ENCODE peak calls at places on chromosomes 6 and 20, in seven cellular contexts. One of them, this sample, is unnamed. For H3K36me3 and H3K27me3, the result is how much of the 10 kb centered on the place peaks cover.

GRCh38 chr6:33633462-33634158 is 12.5 kb downstream of the ITPR3 start:
- DNase-seq in PC-3: peak
- DNase-seq in NT2/D1: no peak
- DNase-seq in HCT116: no peak
- DNase-seq in adipocyte: peak
- DNase-seq in GM23248: peak
- DNase-seq in neural progenitor cell: peak
- DNase-seq in this sample: peak

GRCh38 chr6:22785036-22785435 is 215.7 kb downstream of the HDGFL1 start:
- DNase-seq in PC-3: no peak
- DNase-seq in NT2/D1: no peak
- DNase-seq in HCT116: no peak
- DNase-seq in adipocyte: peak
- DNase-seq in GM23248: no peak
- DNase-seq in neural progenitor cell: peak
- DNase-seq in this sample: peak

GRCh38 chr20:64152906-64153305 is 11.3 kb upstream of the MYT1 start:
- DNase-seq in PC-3: no peak
- DNase-seq in NT2/D1: no peak
- DNase-seq in HCT116: no peak
- DNase-seq in adipocyte: no peak
- DNase-seq in GM23248: no peak
- DNase-seq in neural progenitor cell: no peak
- DNase-seq in this sample: peak

GRCh38 chr6:74369556-74369993 is 673.6 kb downstream of the CD109 start:
- DNase-seq in PC-3: peak
- DNase-seq in NT2/D1: no peak
- DNase-seq in HCT116: no peak
- DNase-seq in adipocyte: peak
- DNase-seq in GM23248: peak
- DNase-seq in neural progenitor cell: no peak
- DNase-seq in this sample: no peak

GRCh38 chr6:138115191-138115590 is 8.0 kb upstream of the PERP start:
- DNase-seq in PC-3: no peak
- DNase-seq in NT2/D1: no peak
- DNase-seq in HCT116: no peak
- DNase-seq in adipocyte: no peak
- DNase-seq in GM23248: no peak
- DNase-seq in neural progenitor cell: no peak
- DNase-seq in this sample: no peak

GRCh38 chr6:112037783-112038216 is 16.1 kb upstream of the CCN6 start:
- DNase-seq in PC-3: peak
- DNase-seq in NT2/D1: no peak
- DNase-seq in HCT116: no peak
- DNase-seq in adipocyte: peak
- DNase-seq in GM23248: peak
- DNase-seq in neural progenitor cell: no peak
- DNase-seq in this sample: no peak

GRCh38 chr6:14857501-14857900 is 388.4 kb upstream of the JARID2 start:
- DNase-seq in PC-3: no peak
- DNase-seq in NT2/D1: no peak
- DNase-seq in HCT116: no peak
- DNase-seq in adipocyte: no peak
- DNase-seq in GM23248: no peak
- DNase-seq in neural progenitor cell: no peak
- DNase-seq in this sample: no peak

GRCh38 chr6:18491303-18492090 is 104.3 kb downstream of the RNF144B start:
- DNase-seq in PC-3: peak
- DNase-seq in NT2/D1: peak
- DNase-seq in HCT116: no peak
- DNase-seq in adipocyte: no peak
- DNase-seq in GM23248: no peak
- DNase-seq in neural progenitor cell: no peak
- DNase-seq in this sample: no peak

GRCh38 chr6:123091091-123091895 is 95.3 kb downstream of the CLVS2 start:
- DNase-seq in PC-3: peak
- DNase-seq in NT2/D1: no peak
- DNase-seq in HCT116: no peak
- DNase-seq in adipocyte: peak
- DNase-seq in GM23248: no peak
- DNase-seq in neural progenitor cell: no peak
- DNase-seq in this sample: no peak

GRCh38 chr6:168105813-168106660 is 27.0 kb upstream of the FRMD1 start:
- DNase-seq in PC-3: no peak
- DNase-seq in NT2/D1: no peak
- DNase-seq in HCT116: no peak
- DNase-seq in adipocyte: no peak
- DNase-seq in GM23248: peak
- DNase-seq in neural progenitor cell: no peak
- DNase-seq in this sample: peak

GRCh38 chr6:166435574-166435973 is 52.8 kb upstream of the MPC1 start:
- DNase-seq in PC-3: no peak
- DNase-seq in NT2/D1: no peak
- DNase-seq in HCT116: no peak
- DNase-seq in adipocyte: no peak
- DNase-seq in GM23248: peak
- DNase-seq in neural progenitor cell: no peak
- DNase-seq in this sample: no peak

GRCh38 chr6:121573466-121573865 is 138.0 kb downstream of the GJA1 start:
- DNase-seq in PC-3: no peak
- DNase-seq in NT2/D1: no peak
- DNase-seq in HCT116: no peak
- DNase-seq in adipocyte: no peak
- DNase-seq in GM23248: peak
- DNase-seq in neural progenitor cell: no peak
- DNase-seq in this sample: no peak

GRCh38 chr20:15100506-15101160 is 763.2 kb upstream of the FLRT3 start:
- DNase-seq in PC-3: no peak
- DNase-seq in NT2/D1: no peak
- DNase-seq in HCT116: no peak
- DNase-seq in adipocyte: no peak
- DNase-seq in GM23248: peak
- DNase-seq in neural progenitor cell: no peak
- DNase-seq in this sample: no peak

GRCh38 chr20:22619272-22619671 is 34.9 kb upstream of the FOXA2 start:
- DNase-seq in PC-3: peak
- DNase-seq in NT2/D1: no peak
- DNase-seq in HCT116: no peak
- DNase-seq in adipocyte: no peak
- DNase-seq in GM23248: no peak
- DNase-seq in neural progenitor cell: no peak
- DNase-seq in this sample: no peak

GRCh38 chr20:62293111-62293784 is 9.5 kb upstream of the ADRM1 start:
- DNase-seq in PC-3: no peak
- DNase-seq in NT2/D1: no peak
- DNase-seq in HCT116: no peak
- DNase-seq in adipocyte: no peak
- DNase-seq in GM23248: no peak
- DNase-seq in neural progenitor cell: peak
- DNase-seq in this sample: no peak

GRCh38 chr6:121830759-121831158 is 395.3 kb downstream of the GJA1 start:
- DNase-seq in PC-3: no peak
- DNase-seq in NT2/D1: no peak
- DNase-seq in HCT116: no peak
- DNase-seq in adipocyte: peak
- DNase-seq in GM23248: no peak
- DNase-seq in neural progenitor cell: no peak
- DNase-seq in this sample: no peak

GRCh38 chr20:62149532-62150235 is 6.1 kb downstream of the SS18L1 start:
- DNase-seq in PC-3: no peak
- DNase-seq in NT2/D1: peak
- DNase-seq in HCT116: no peak
- DNase-seq in adipocyte: no peak
- DNase-seq in GM23248: no peak
- DNase-seq in neural progenitor cell: peak
- DNase-seq in this sample: peak

GRCh38 chr6:42693725-42694323 is 28.6 kb downstream of the PRPH2 start:
- DNase-seq in PC-3: no peak
- DNase-seq in NT2/D1: no peak
- DNase-seq in HCT116: no peak
- DNase-seq in adipocyte: no peak
- DNase-seq in GM23248: peak
- DNase-seq in neural progenitor cell: no peak
- DNase-seq in this sample: no peak

GRCh38 chr20:58871533-58872102 is 19.1 kb downstream of the GNAS start:
- DNase-seq in PC-3: peak
- DNase-seq in NT2/D1: no peak
- DNase-seq in HCT116: no peak
- DNase-seq in adipocyte: no peak
- DNase-seq in GM23248: no peak
- DNase-seq in neural progenitor cell: no peak
- DNase-seq in this sample: no peak

GRCh38 chr20:38840053-38840893 is 34.8 kb downstream of the PPP1R16B start:
- DNase-seq in PC-3: no peak
- DNase-seq in NT2/D1: no peak
- DNase-seq in HCT116: no peak
- DNase-seq in adipocyte: no peak
- DNase-seq in GM23248: peak
- DNase-seq in neural progenitor cell: no peak
- DNase-seq in this sample: no peak

GRCh38 chr20:15699431-15700146 is 873.7 kb downstream of the KIF16B start:
- DNase-seq in PC-3: peak
- DNase-seq in NT2/D1: no peak
- DNase-seq in HCT116: no peak
- DNase-seq in adipocyte: no peak
- DNase-seq in GM23248: no peak
- DNase-seq in neural progenitor cell: no peak
- DNase-seq in this sample: peak

GRCh38 chr6:41678511-41679084 is 40.3 kb downstream of the MDFI start:
- DNase-seq in PC-3: no peak
- DNase-seq in NT2/D1: no peak
- DNase-seq in HCT116: no peak
- DNase-seq in adipocyte: no peak
- DNase-seq in GM23248: no peak
- DNase-seq in neural progenitor cell: no peak
- DNase-seq in this sample: no peak

GRCh38 chr6:111750753-111751684 is 122.2 kb downstream of the FYN start:
- DNase-seq in PC-3: no peak
- DNase-seq in NT2/D1: peak
- DNase-seq in HCT116: no peak
- DNase-seq in adipocyte: no peak
- DNase-seq in GM23248: no peak
- DNase-seq in neural progenitor cell: peak
- DNase-seq in this sample: peak

GRCh38 chr20:32823737-32824588 is 4.2 kb downstream of the MAPRE1 start:
- DNase-seq in PC-3: no peak
- DNase-seq in NT2/D1: no peak
- DNase-seq in HCT116: no peak
- DNase-seq in adipocyte: peak
- DNase-seq in GM23248: peak
- DNase-seq in neural progenitor cell: no peak
- DNase-seq in this sample: no peak
- H3K36me3 ChIP-seq in PC-3: under half
- H3K36me3 ChIP-seq in NT2/D1: under half
- H3K36me3 ChIP-seq in HCT116: under half
- H3K36me3 ChIP-seq in adipocyte: under half
- H3K36me3 ChIP-seq in GM23248: under half
- H3K36me3 ChIP-seq in neural progenitor cell: under half
- H3K36me3 ChIP-seq in this sample: under half

GRCh38 chr6:87122477-87122876 is 27.6 kb upstream of the CGA start:
- DNase-seq in PC-3: no peak
- DNase-seq in NT2/D1: no peak
- DNase-seq in HCT116: no peak
- DNase-seq in adipocyte: no peak
- DNase-seq in GM23248: no peak
- DNase-seq in neural progenitor cell: no peak
- DNase-seq in this sample: peak
- H3K4me3 ChIP-seq in PC-3: no peak
- H3K4me3 ChIP-seq in NT2/D1: no peak
- H3K4me3 ChIP-seq in HCT116: no peak
- H3K4me3 ChIP-seq in adipocyte: no peak
- H3K4me3 ChIP-seq in GM23248: peak
- H3K4me3 ChIP-seq in neural progenitor cell: no peak
- H3K4me3 ChIP-seq in this sample: peak

GRCh38 chr20:46433051-46433450 is 26.6 kb upstream of the ELMO2 start:
- DNase-seq in PC-3: peak
- DNase-seq in NT2/D1: no peak
- DNase-seq in HCT116: no peak
- DNase-seq in adipocyte: no peak
- DNase-seq in GM23248: no peak
- DNase-seq in neural progenitor cell: no peak
- DNase-seq in this sample: no peak

GRCh38 chr20:46423342-46423741 is 16.9 kb upstream of the ELMO2 start:
- DNase-seq in PC-3: no peak
- DNase-seq in NT2/D1: no peak
- DNase-seq in HCT116: no peak
- DNase-seq in adipocyte: no peak
- DNase-seq in GM23248: no peak
- DNase-seq in neural progenitor cell: no peak
- DNase-seq in this sample: peak

GRCh38 chr20:46430921-46431712 is 24.7 kb upstream of the ELMO2 start:
- DNase-seq in PC-3: no peak
- DNase-seq in NT2/D1: no peak
- DNase-seq in HCT116: no peak
- DNase-seq in adipocyte: no peak
- DNase-seq in GM23248: no peak
- DNase-seq in neural progenitor cell: peak
- DNase-seq in this sample: no peak

GRCh38 chr20:46423882-46424482 is 17.6 kb upstream of the ELMO2 start:
- DNase-seq in PC-3: peak
- DNase-seq in NT2/D1: no peak
- DNase-seq in HCT116: no peak
- DNase-seq in adipocyte: no peak
- DNase-seq in GM23248: peak
- DNase-seq in neural progenitor cell: peak
- DNase-seq in this sample: no peak

DNA sequence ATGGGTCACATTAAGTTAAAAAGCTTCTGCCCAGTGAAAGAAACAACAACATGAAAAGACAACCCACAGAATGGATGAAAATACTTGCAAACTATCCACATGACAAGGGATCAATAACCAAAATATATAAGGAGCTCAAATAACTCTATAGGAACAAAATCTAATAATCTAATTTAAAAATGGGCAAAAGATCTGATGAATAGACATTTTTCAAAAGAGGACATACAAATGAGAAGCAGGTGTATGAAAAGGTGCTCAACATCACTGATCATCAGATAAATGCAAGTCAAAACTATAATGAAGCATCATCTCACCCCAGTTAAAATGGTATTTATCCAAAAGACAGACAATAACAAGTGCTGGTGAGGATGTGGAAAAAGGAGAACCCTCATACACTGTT is 21.0 kb upstream of the ELMO2 start:
- DNase-seq in PC-3: no peak
- DNase-seq in NT2/D1: no peak
- DNase-seq in HCT116: no peak
- DNase-seq in adipocyte: no peak
- DNase-seq in GM23248: no peak
- DNase-seq in neural progenitor cell: no peak
- DNase-seq in this sample: no peak
- H3K27me3 ChIP-seq in PC-3: half or more
- H3K27me3 ChIP-seq in NT2/D1: under half
- H3K27me3 ChIP-seq in HCT116: half or more
- H3K27me3 ChIP-seq in adipocyte: under half
- H3K27me3 ChIP-seq in GM23248: half or more
- H3K27me3 ChIP-seq in neural progenitor cell: under half
- H3K27me3 ChIP-seq in this sample: under half

DNA sequence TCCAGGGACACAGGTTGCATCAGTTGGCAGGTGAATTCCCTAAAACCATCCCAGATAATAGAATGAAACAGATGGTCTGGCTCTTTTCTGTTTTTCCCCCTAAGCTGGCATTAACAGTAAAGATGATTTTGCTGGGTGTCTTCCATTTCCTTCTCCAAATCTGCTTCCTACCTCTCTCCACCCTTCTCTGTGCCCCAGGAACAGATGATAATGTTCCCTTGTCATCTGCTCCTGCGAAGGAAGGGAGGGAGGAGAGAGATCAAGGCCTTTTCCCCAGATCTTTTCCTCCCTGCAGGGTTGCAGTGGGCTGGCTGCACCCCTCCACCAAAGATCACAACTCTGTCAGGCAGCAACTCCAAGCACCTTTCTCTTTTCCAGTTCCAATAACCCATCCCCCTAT is 156.5 kb upstream of the PRDM1 start:
- DNase-seq in PC-3: no peak
- DNase-seq in NT2/D1: no peak
- DNase-seq in HCT116: no peak
- DNase-seq in adipocyte: no peak
- DNase-seq in GM23248: no peak
- DNase-seq in neural progenitor cell: no peak
- DNase-seq in this sample: no peak
- H3K36me3 ChIP-seq in PC-3: under half
- H3K36me3 ChIP-seq in NT2/D1: under half
- H3K36me3 ChIP-seq in HCT116: under half
- H3K36me3 ChIP-seq in adipocyte: under half
- H3K36me3 ChIP-seq in GM23248: under half
- H3K36me3 ChIP-seq in neural progenitor cell: under half
- H3K36me3 ChIP-seq in this sample: under half

This sample was measured in H7.